ENCODE peak calls at places on chromosomes 2 and 18, in ten cellular contexts. V, N, W, O, M, Q, Z, A, K and X are unnamed samples.

GRCh38 chr18:1663879-1664705 is 759.4 kb downstream of the ADCYAP1 start:
- DNase-seq in V (peak), N (peak), W (no peak), O (no peak), M (no peak), Q (peak), Z (peak), A (no peak), K (peak), X (peak)

GRCh38 chr18:74806073-74806472 is 208.4 kb downstream of the ZNF407 start:
- DNase-seq in V (no peak), N (no peak), W (no peak), O (no peak), M (peak), Q (no peak), Z (no peak), A (no peak), K (no peak), X (peak)

GRCh38 chr18:48913201-48913600 is 37.6 kb downstream of the SMAD7 start:
- DNase-seq in V (no peak), N (no peak), W (peak), O (no peak), M (no peak), Q (peak), Z (peak), A (peak), K (no peak), X (peak)

GRCh38 chr2:23595601-23596251 is 210.7 kb downstream of the KLHL29 start:
- DNase-seq in V (no peak), N (peak), W (no peak), O (peak), M (no peak), Q (no peak), Z (peak), A (no peak), K (no peak), X (no peak)

GRCh38 chr18:36769611-36770314 is 59.0 kb downstream of the TPGS2 start:
- DNase-seq in V (peak), N (no peak), W (no peak), O (no peak), M (no peak), Q (peak), Z (no peak), A (no peak), K (no peak), X (no peak)

GRCh38 chr2:96340493-96341414 is 5.2 kb downstream of the NCAPH start:
- DNase-seq in V (peak), N (no peak), W (no peak), O (no peak), M (no peak), Q (no peak), Z (peak), A (no peak), K (no peak), X (no peak)

GRCh38 chr2:141968377-141968920 is 162.4 kb downstream of the LRP1B start:
- DNase-seq in V (no peak), N (peak), W (no peak), O (no peak), M (no peak), Q (no peak), Z (peak), A (no peak), K (no peak), X (no peak)

GRCh38 chr2:237060518-237061312 is 25.0 kb upstream of the COPS8 start:
- DNase-seq in V (peak), N (peak), W (no peak), O (peak), M (no peak), Q (peak), Z (peak), A (no peak), K (peak), X (peak)

GRCh38 chr2:241659150-241659739 is 21.8 kb downstream of the ATG4B start:
- DNase-seq in V (peak), N (peak), W (no peak), O (peak), M (peak), Q (peak), Z (peak), A (no peak), K (no peak), X (peak)

GRCh38 chr2:231711677-231712461 is 3.5 kb downstream of the PTMA start:
- DNase-seq in V (no peak), N (peak), W (no peak), O (no peak), M (no peak), Q (peak), Z (peak), A (no peak), K (no peak), X (no peak)